ENCODE peak calls at places on chromosomes 5 and 9, in nine cellular contexts. X, G, N, L, M, A, K, I and H are unnamed samples.

GRCh38 chr9:134191455-134192209 is 27.3 kb upstream of the RNU6ATAC start:
- DNase-seq in A (no peak), M (no peak), G (no peak), L (no peak), N (no peak), X (no peak), I (no peak), K (no peak), H (no peak)

GRCh38 chr5:111447822-111448221 is 64.5 kb downstream of the STARD4 start:
- DNase-seq in I (no peak), G (no peak), X (no peak), A (no peak), L (no peak), N (no peak), K (no peak), M (no peak), H (no peak)

GRCh38 chr9:117487555-117488175 is 72.8 kb upstream of the ASTN2 start:
- DNase-seq in I (peak; percentile 27), N (peak; percentile 8), K (no peak), G (peak; percentile 1), A (peak; percentile 39), L (peak; percentile 84), M (no peak), X (peak; percentile 47), H (peak; percentile 16)

GRCh38 chr5:177366528-177367322 is 9.0 kb downstream of the RGS14 start:
- DNase-seq in K (peak; percentile 81), A (no peak), I (no peak), X (no peak), N (no peak), G (no peak), M (no peak), L (peak; percentile 97), H (no peak)

GRCh38 chr5:17113174-17113941 is 104.1 kb upstream of the BASP1 start:
- DNase-seq in G (no peak), K (peak; percentile 43), N (no peak), X (no peak), A (no peak), M (no peak), I (no peak), L (no peak), H (no peak)

GRCh38 chr5:174925586-174925985 is 201.2 kb downstream of the MSX2 start:
- DNase-seq in I (no peak), G (no peak), X (no peak), N (no peak), A (no peak), L (no peak), K (no peak), M (no peak), H (no peak)

GRCh38 chr5:66821626-66822429 is 225.6 kb downstream of the MAST4 start:
- DNase-seq in N (no peak), M (no peak), I (no peak), K (no peak), X (peak; percentile 63), G (no peak), A (no peak), L (no peak), H (no peak)

GRCh38 chr5:141846031-141846430 is 32.2 kb downstream of the PCDH1 start:
- DNase-seq in I (no peak), X (no peak), N (no peak), L (no peak), G (no peak), M (no peak), K (peak; percentile 36), A (no peak), H (no peak)

GRCh38 chr5:136769900-136770684 is 404.7 kb upstream of the TRPC7 start:
- DNase-seq in G (no peak), I (peak; percentile 72), M (no peak), K (peak; percentile 27), L (peak; percentile 75), X (peak; percentile 23), N (no peak), A (peak; percentile 44), H (no peak)

GRCh38 chr5:38420691-38421395 is 135.6 kb downstream of the LIFR start:
- DNase-seq in K (peak; percentile 70), X (peak; percentile 14), I (peak; percentile 96), N (no peak), M (no peak), G (no peak), L (peak; percentile 73), A (peak; percentile 19), H (peak; percentile 27)

GRCh38 chr5:38780316-38780715 is 65.5 kb upstream of the OSMR start:
- DNase-seq in N (no peak), K (peak; percentile 26), L (no peak), I (no peak), G (no peak), A (no peak), X (no peak), M (no peak), H (no peak)

GRCh38 chr9:26551451-26551850 is 341.2 kb downstream of the CAAP1 start:
- DNase-seq in M (no peak), L (no peak), I (no peak), K (no peak), X (no peak), A (no peak), N (no peak), G (no peak), H (no peak)

GRCh38 chr5:56686337-56687198 is 128.8 kb upstream of the MAP3K1 start:
- DNase-seq in N (no peak), X (no peak), L (no peak), I (no peak), M (no peak), K (no peak), A (no peak), G (peak; percentile 79), H (no peak)

GRCh38 chr5:17438027-17438426 is 60.0 kb upstream of the TAF11L2 start:
- DNase-seq in I (no peak), L (no peak), M (no peak), A (no peak), X (no peak), G (no peak), N (no peak), K (no peak), H (no peak)

GRCh38 chr5:73796164-73797141 is 170.5 kb downstream of the ARHGEF28 start:
- DNase-seq in L (no peak), X (peak; percentile 39), I (peak; percentile 71), N (no peak), K (peak; percentile 95), G (no peak), M (no peak), A (no peak), H (peak; percentile 55)

GRCh38 chr5:93621340-93621872 is 38.4 kb downstream of the NR2F1 start:
- DNase-seq in M (no peak), K (peak; percentile 83), A (no peak), X (peak; percentile 23), I (peak; percentile 66), L (peak; percentile 58), G (no peak), N (no peak), H (no peak)